ENCODE peak calls at places on chromosomes 4 and X, in five cellular contexts. One of them, this sample, is unnamed.

GRCh38 chr4:116838609-116839008 is 246.8 kb downstream of the TRAM1L1 start:
- DNase-seq in nephron progenitor cell: no peak
- DNase-seq in fibroblast of lung: no peak
- DNase-seq in HFF-Myc: no peak
- DNase-seq in left ventricle myocardium inferior: no peak
- DNase-seq in this sample: no peak

GRCh38 chr4:76377922-76378321 is 43.0 kb downstream of the CCDC158 start:
- DNase-seq in HFF-Myc: no peak
- DNase-seq in left ventricle myocardium inferior: no peak
- DNase-seq in fibroblast of lung: peak; percentile 65
- DNase-seq in nephron progenitor cell: peak; percentile 55
- DNase-seq in this sample: no peak

GRCh38 chr4:24971192-24971591 is 58.4 kb upstream of the CCDC149 start:
- DNase-seq in nephron progenitor cell: no peak
- DNase-seq in fibroblast of lung: no peak
- DNase-seq in HFF-Myc: no peak
- DNase-seq in left ventricle myocardium inferior: no peak
- DNase-seq in this sample: peak; percentile 91

GRCh38 chrX:104330966-104331365 is 76.2 kb upstream of the ESX1 start:
- DNase-seq in HFF-Myc: no peak
- DNase-seq in fibroblast of lung: peak; percentile 75
- DNase-seq in nephron progenitor cell: no peak
- DNase-seq in left ventricle myocardium inferior: no peak
- DNase-seq in this sample: no peak

GRCh38 chr4:26074672-26075071 is 160.7 kb downstream of the SMIM20 start:
- DNase-seq in nephron progenitor cell: no peak
- DNase-seq in left ventricle myocardium inferior: no peak
- DNase-seq in HFF-Myc: no peak
- DNase-seq in fibroblast of lung: no peak
- DNase-seq in this sample: no peak

GRCh38 chr4:2321279-2322196 is 59.6 kb upstream of the MXD4 start:
- DNase-seq in HFF-Myc: no peak
- DNase-seq in fibroblast of lung: no peak
- DNase-seq in left ventricle myocardium inferior: no peak
- DNase-seq in nephron progenitor cell: no peak
- DNase-seq in this sample: no peak

GRCh38 chrX:119941336-119941735 is 2.2 kb downstream of the NKAP start:
- DNase-seq in fibroblast of lung: no peak
- DNase-seq in HFF-Myc: no peak
- DNase-seq in nephron progenitor cell: no peak
- DNase-seq in left ventricle myocardium inferior: no peak
- DNase-seq in this sample: no peak

GRCh38 chr4:24413311-24413784 is 171.0 kb downstream of the DHX15 start:
- DNase-seq in fibroblast of lung: no peak
- DNase-seq in left ventricle myocardium inferior: no peak
- DNase-seq in HFF-Myc: no peak
- DNase-seq in nephron progenitor cell: no peak
- DNase-seq in this sample: no peak

GRCh38 chr4:25560605-25561004 is 95.0 kb upstream of the SLC34A2 start:
- DNase-seq in left ventricle myocardium inferior: no peak
- DNase-seq in fibroblast of lung: no peak
- DNase-seq in nephron progenitor cell: no peak
- DNase-seq in HFF-Myc: no peak
- DNase-seq in this sample: no peak

GRCh38 chr4:17535242-17535641 is 20.3 kb downstream of the CLRN2 start:
- DNase-seq in HFF-Myc: no peak
- DNase-seq in left ventricle myocardium inferior: no peak
- DNase-seq in nephron progenitor cell: no peak
- DNase-seq in fibroblast of lung: no peak
- DNase-seq in this sample: no peak

GRCh38 chr4:188400456-188400855 is 261.2 kb downstream of the TRIML1 start:
- DNase-seq in nephron progenitor cell: no peak
- DNase-seq in HFF-Myc: no peak
- DNase-seq in left ventricle myocardium inferior: no peak
- DNase-seq in fibroblast of lung: no peak
- DNase-seq in this sample: no peak

GRCh38 chr4:83328486-83328885 is 6.2 kb downstream of the HPSE start:
- DNase-seq in fibroblast of lung: no peak
- DNase-seq in left ventricle myocardium inferior: no peak
- DNase-seq in nephron progenitor cell: no peak
- DNase-seq in HFF-Myc: no peak
- DNase-seq in this sample: no peak
- TF ChIP-seq CTCF in fibroblast of lung: no peak
- TF ChIP-seq CTCF in left ventricle myocardium inferior: no peak
- TF ChIP-seq CTCF in nephron progenitor cell: no peak
- TF ChIP-seq CTCF in HFF-Myc: peak; percentile 26
- TF ChIP-seq CTCF in this sample: peak; percentile 32

GRCh38 chr4:6361076-6361784 is 91.6 kb downstream of the WFS1 start:
- DNase-seq in nephron progenitor cell: no peak
- DNase-seq in fibroblast of lung: no peak
- DNase-seq in left ventricle myocardium inferior: no peak
- DNase-seq in HFF-Myc: no peak
- DNase-seq in this sample: no peak

GRCh38 chr4:6364146-6364545 is 94.5 kb downstream of the WFS1 start:
- DNase-seq in HFF-Myc: no peak
- DNase-seq in left ventricle myocardium inferior: peak; percentile 9
- DNase-seq in nephron progenitor cell: no peak
- DNase-seq in fibroblast of lung: no peak
- DNase-seq in this sample: no peak

GRCh38 chr4:6362896-6363295 is 93.2 kb downstream of the WFS1 start:
- DNase-seq in fibroblast of lung: peak; percentile 30
- DNase-seq in HFF-Myc: no peak
- DNase-seq in nephron progenitor cell: peak; percentile 91
- DNase-seq in left ventricle myocardium inferior: no peak
- DNase-seq in this sample: no peak

GRCh38 chr4:6360385-6360784 is 90.7 kb downstream of the WFS1 start:
- DNase-seq in fibroblast of lung: peak; percentile 6
- DNase-seq in HFF-Myc: no peak
- DNase-seq in nephron progenitor cell: peak; percentile 30
- DNase-seq in left ventricle myocardium inferior: no peak
- DNase-seq in this sample: no peak

DNA sequence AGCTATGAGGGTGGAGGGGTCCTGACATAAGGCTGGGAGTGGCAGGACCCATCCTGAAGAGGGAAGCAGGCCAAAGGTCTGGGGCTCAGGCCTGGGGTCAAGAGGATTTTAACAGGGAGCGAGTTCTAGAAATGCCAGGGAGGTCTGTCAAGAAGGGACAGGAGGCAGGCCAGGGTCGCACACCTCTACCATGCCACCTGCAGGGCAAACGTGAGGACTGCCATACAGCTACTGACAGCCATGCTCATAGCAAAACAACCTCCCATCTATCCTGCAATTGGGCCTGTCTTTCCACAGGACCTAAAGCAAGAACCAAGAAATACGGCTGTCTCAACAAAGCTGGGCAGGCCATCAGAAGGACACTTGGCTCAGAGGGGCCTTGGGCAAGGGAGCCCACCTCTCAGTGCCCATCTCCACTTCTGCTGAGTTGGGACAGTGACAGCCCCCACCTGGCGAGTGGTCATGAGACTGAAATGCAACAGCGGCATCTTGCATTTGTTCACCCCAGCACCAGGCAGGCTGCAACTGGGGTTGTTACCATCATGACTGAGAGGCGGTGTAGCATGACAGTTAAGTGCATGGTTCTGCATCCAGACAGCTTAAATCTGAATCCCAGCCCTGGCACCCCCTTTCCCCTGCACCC is 92.7 kb downstream of the WFS1 start:
- DNase-seq in HFF-Myc: no peak
- DNase-seq in nephron progenitor cell: no peak
- DNase-seq in left ventricle myocardium inferior: peak; percentile 3
- DNase-seq in fibroblast of lung: no peak
- DNase-seq in this sample: no peak
- TF ChIP-seq CTCF in HFF-Myc: no peak
- TF ChIP-seq CTCF in nephron progenitor cell: no peak
- TF ChIP-seq CTCF in left ventricle myocardium inferior: no peak
- TF ChIP-seq CTCF in fibroblast of lung: no peak
- TF ChIP-seq CTCF in this sample: no peak

DNA sequence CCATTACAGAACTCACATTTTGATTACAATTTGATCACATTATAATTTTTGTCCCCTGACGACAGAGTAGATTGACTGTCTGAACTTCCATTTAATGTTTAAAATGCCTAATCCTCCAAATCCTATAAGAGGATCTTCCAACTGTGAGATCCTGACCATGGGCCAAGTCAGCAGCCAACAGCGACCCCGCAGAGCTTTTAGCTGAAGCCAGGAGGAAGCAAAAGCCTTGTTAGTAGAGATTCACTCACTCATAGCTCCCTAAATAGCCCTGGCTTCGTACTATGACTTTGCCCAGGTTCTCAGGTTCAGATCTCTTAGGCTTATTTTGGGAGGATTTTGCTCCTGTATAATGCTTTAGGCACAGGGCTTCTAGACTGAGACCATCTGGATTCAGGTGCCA is 413.1 kb downstream of the NKX6-1 start:
- DNase-seq in fibroblast of lung: no peak
- DNase-seq in nephron progenitor cell: no peak
- DNase-seq in left ventricle myocardium inferior: no peak
- DNase-seq in HFF-Myc: no peak
- DNase-seq in this sample: no peak
- TF ChIP-seq CTCF in fibroblast of lung: no peak
- TF ChIP-seq CTCF in nephron progenitor cell: no peak
- TF ChIP-seq CTCF in left ventricle myocardium inferior: no peak
- TF ChIP-seq CTCF in HFF-Myc: no peak
- TF ChIP-seq CTCF in this sample: no peak

DNA sequence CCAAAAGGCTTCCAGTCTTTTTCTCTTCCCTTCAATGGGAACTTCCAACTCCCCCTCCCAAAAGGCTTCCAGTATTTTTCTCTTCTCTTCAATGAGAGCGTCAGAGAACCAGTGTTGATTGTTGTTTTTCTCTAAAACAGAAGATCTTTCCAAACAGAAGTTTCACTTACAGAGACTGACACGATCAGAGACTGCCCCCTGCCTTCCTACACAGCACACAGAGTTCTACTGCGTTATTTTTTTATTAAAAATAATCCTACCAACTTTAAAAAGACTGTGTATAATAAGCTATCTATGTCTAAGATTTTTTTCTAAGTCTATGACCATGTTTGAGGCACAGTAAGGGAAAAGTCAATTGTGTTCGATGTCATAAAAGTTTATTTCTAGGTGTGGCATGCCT is 3.5 kb upstream of the HTR2C start:
- DNase-seq in nephron progenitor cell: no peak
- DNase-seq in fibroblast of lung: no peak
- DNase-seq in HFF-Myc: no peak
- DNase-seq in left ventricle myocardium inferior: no peak
- DNase-seq in this sample: no peak
- TF ChIP-seq CTCF in nephron progenitor cell: peak; percentile 22
- TF ChIP-seq CTCF in fibroblast of lung: no peak
- TF ChIP-seq CTCF in HFF-Myc: no peak
- TF ChIP-seq CTCF in left ventricle myocardium inferior: no peak
- TF ChIP-seq CTCF in this sample: peak; percentile 8

DNA sequence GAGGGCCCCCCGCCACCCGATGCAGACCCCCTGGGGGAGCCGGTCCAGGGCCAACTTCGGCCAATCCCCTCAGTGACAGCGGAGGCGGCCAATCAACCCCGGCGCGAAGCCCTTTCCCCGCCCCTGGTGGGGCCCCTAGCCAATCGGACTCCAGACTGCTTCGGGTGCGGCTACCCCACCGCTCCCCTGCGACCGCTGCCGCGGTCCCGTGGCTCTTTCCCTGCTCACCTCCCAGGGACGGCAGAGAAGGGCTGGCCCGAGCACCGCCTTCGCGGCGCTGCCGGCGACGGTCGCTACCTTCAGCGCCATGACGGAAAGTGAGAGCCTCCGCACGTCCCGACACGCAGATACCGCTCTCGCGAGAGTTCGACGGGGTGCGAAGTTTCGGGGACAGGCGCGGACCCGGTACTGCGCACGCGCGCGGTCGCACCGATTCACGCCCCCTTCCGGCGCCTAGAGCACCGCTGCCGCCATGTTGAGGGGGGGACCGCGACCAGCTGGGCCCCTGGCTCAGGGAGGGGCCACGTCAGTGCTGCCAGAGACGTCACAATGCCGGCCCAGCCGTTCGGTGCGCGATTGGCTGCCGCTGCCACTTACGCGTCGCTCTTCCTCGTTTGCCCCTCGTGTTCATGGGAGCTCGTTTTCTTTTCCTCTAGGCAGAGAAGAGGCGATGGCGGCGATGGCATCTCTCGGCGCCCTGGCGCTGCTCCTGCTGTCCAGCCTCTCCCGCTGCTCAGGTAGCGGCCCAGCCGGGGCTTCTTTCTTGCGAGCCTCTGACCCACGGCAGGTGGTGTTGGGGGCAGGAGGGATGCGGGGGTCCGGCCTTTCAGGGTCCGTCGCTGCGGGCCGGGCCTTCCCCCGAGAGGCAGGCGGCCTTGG is at the start of the genes IDH3G and SSR4:
- DNase-seq in HFF-Myc: peak; percentile 58
- DNase-seq in fibroblast of lung: peak; percentile 91
- DNase-seq in left ventricle myocardium inferior: peak; percentile 90
- DNase-seq in nephron progenitor cell: peak; percentile 90
- DNase-seq in this sample: peak; percentile 30
- TF ChIP-seq CTCF in HFF-Myc: no peak
- TF ChIP-seq CTCF in fibroblast of lung: no peak
- TF ChIP-seq CTCF in left ventricle myocardium inferior: peak; percentile 35
- TF ChIP-seq CTCF in nephron progenitor cell: no peak
- TF ChIP-seq CTCF in this sample: no peak

DNA sequence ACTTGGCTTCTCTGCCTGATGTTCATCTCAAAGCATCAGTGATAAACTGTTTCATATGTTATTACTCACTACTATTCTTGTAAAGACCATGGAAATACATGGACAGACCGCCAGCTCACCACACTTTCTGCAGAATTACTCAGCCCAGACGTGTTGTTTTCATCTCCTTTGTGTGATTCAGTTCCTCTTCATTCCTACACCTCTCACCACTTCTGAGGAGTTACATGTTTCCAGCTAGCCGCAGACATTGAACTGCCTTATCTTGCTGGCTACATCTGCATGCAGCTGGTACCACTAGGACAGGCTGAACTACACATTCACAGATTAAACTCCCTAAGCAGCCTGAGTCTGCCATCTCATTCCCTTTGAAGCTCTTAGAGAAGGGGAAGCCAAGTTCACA is 443.2 kb upstream of the FGF16 start:
- DNase-seq in fibroblast of lung: peak; percentile 83
- DNase-seq in nephron progenitor cell: no peak
- DNase-seq in HFF-Myc: no peak
- DNase-seq in left ventricle myocardium inferior: no peak
- DNase-seq in this sample: no peak
- TF ChIP-seq CTCF in fibroblast of lung: no peak
- TF ChIP-seq CTCF in nephron progenitor cell: no peak
- TF ChIP-seq CTCF in HFF-Myc: no peak
- TF ChIP-seq CTCF in left ventricle myocardium inferior: no peak
- TF ChIP-seq CTCF in this sample: no peak

GRCh38 chr4:139768366-139768765 is 102.7 kb downstream of the MGST2 start:
- DNase-seq in fibroblast of lung: no peak
- DNase-seq in HFF-Myc: no peak
- DNase-seq in nephron progenitor cell: no peak
- DNase-seq in left ventricle myocardium inferior: no peak
- DNase-seq in this sample: no peak

GRCh38 chr4:139770361-139770760 is 104.7 kb downstream of the MGST2 start:
- DNase-seq in HFF-Myc: no peak
- DNase-seq in nephron progenitor cell: no peak
- DNase-seq in fibroblast of lung: no peak
- DNase-seq in left ventricle myocardium inferior: peak; percentile 45
- DNase-seq in this sample: no peak

GRCh38 chr4:139767585-139767984 is 102.0 kb downstream of the MGST2 start:
- DNase-seq in left ventricle myocardium inferior: no peak
- DNase-seq in HFF-Myc: no peak
- DNase-seq in fibroblast of lung: no peak
- DNase-seq in nephron progenitor cell: no peak
- DNase-seq in this sample: no peak

GRCh38 chr4:139769355-139769754 is 103.7 kb downstream of the MGST2 start:
- DNase-seq in HFF-Myc: no peak
- DNase-seq in nephron progenitor cell: no peak
- DNase-seq in left ventricle myocardium inferior: no peak
- DNase-seq in fibroblast of lung: no peak
- DNase-seq in this sample: no peak

GRCh38 chr4:139768913-139769312 is 103.3 kb downstream of the MGST2 start:
- DNase-seq in nephron progenitor cell: no peak
- DNase-seq in left ventricle myocardium inferior: no peak
- DNase-seq in HFF-Myc: no peak
- DNase-seq in fibroblast of lung: no peak
- DNase-seq in this sample: no peak
- TF ChIP-seq CTCF in nephron progenitor cell: no peak
- TF ChIP-seq CTCF in left ventricle myocardium inferior: peak; percentile 18
- TF ChIP-seq CTCF in HFF-Myc: no peak
- TF ChIP-seq CTCF in fibroblast of lung: no peak
- TF ChIP-seq CTCF in this sample: peak; percentile 45